ENCODE peak calls at places on chromosomes 6 and 20, in five cellular contexts. V is CD8-positive, alpha-beta T cell; P is choroid plexus epithelial cell; T is GM06990; N is A549. I is an unnamed sample.

GRCh38 chr20:45948742-45949541 is 14.5 kb downstream of the PCIF1 start:
- DNase-seq in V (no peak), T (no peak), P (no peak), N (no peak), I (no peak)

GRCh38 chr6:91029211-91029610 is 442.3 kb upstream of the MAP3K7 start:
- DNase-seq in N (no peak), V (no peak), T (no peak), P (no peak), I (no peak)

GRCh38 chr6:8017705-8018104 is 46.5 kb downstream of the BLOC1S5 start:
- DNase-seq in T (no peak), V (no peak), P (no peak), N (no peak), I (no peak)

GRCh38 chr20:43821795-43822194 is 92.9 kb upstream of the TOX2 start:
- DNase-seq in N (no peak), T (no peak), V (no peak), P (no peak), I (no peak)

GRCh38 chr6:26125015-26125690 is 37.9 kb downstream of the HFE start:
- DNase-seq in V (no peak), T (peak; percentile 39), N (no peak), P (peak; percentile 20), I (no peak)

GRCh38 chr6:158972241-158973233 is 27.5 kb downstream of the RSPH3 start:
- DNase-seq in P (peak; percentile 78), N (peak; percentile 21), V (no peak), T (no peak), I (peak; percentile 49)

GRCh38 chr6:157298325-157298724 is 25.0 kb downstream of the TMEM242 start:
- DNase-seq in P (no peak), V (no peak), N (no peak), T (no peak), I (no peak)

GRCh38 chr6:168272379-168273011 is 47.1 kb downstream of the DACT2 start:
- DNase-seq in P (no peak), T (no peak), N (no peak), V (no peak), I (no peak)

GRCh38 chr20:63774348-63774735 is 34.8 kb downstream of the SLC2A4RG start:
- DNase-seq in T (no peak), V (no peak), N (no peak), P (no peak), I (no peak)

GRCh38 chr20:4608861-4609260 is 112.8 kb upstream of the PRND start:
- DNase-seq in V (no peak), T (no peak), N (no peak), P (no peak), I (no peak)

GRCh38 chr6:47633141-47633540 is 65.2 kb upstream of the ADGRF4 start:
- DNase-seq in V (no peak), T (no peak), P (peak; percentile 26), N (no peak), I (no peak)
- TF ChIP-seq CTCF in V (no peak), T (no peak), P (peak; percentile 13), N (peak; percentile 21), I (peak; percentile 20)

DNA sequence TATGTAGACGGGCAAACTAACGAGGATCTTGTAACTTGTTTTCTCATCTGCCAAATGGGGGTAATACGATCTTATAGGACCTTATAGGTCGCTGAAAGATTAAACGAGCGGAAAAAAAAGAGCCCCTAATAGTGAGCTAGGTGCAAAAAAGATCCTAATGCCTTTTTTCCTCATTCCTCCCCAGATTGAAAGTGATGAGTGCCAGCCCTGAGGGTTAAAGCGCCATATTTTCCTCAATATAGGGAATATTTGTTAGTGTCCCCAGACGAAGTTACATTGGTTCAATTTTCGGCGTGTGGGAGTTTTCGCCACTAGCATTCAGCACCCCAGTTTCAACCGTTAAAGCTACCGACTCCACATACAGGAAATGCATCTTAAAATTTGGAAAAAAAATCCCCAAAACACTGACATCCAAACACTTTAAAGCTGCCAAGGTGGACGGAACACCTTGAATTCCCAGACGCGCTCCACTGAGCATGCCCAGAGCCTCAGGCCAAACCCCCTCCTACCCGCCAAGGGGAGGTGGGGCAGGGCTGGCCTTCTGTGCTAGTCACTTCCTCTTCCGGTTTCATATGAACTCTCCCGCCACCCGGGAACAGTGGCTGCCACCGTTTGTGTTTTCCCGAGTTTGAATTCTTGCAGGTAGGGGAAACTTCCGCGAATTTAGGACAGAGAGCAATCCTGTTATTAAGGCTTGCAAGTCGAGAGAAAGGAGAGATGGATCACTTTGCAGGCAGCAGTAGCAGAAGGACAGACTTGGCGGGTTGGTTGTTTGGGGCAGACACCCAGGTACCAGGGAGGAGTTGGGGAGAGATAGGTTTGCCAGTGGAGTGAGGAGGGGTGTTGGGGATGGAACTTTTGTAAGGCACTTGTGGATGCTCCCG is at the start of gene PRIM2:
- DNase-seq in V (peak; percentile 83), P (peak; percentile 87), T (peak; percentile 71), N (peak; percentile 80), I (peak; percentile 82)
- TF ChIP-seq CTCF in V (no peak), P (no peak), T (no peak), N (no peak), I (no peak)

DNA sequence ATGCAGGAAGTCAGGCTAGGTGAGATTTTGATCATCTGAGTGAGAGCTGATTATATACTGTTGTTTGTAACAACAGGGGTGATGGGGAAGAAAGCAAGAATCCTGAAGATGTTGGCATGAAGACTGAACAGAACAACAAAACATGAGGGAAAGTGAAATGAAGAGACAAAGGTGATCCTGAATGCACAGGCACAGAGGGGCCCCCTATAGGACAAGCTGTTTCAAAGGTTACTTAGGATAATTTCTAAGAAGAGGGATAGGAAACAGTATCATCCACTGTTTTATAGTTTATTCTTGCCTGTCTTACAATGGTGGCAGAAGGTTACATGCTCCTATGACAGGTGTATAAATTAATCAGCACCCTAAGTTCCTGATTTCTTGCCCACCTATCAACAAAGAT is 192.2 kb downstream of the EDN1 start:
- DNase-seq in V (no peak), P (no peak), N (no peak), T (no peak), I (no peak)
- TF ChIP-seq CTCF in V (no peak), P (peak; percentile 32), N (peak; percentile 39), T (peak; percentile 50), I (peak; percentile 41)

DNA sequence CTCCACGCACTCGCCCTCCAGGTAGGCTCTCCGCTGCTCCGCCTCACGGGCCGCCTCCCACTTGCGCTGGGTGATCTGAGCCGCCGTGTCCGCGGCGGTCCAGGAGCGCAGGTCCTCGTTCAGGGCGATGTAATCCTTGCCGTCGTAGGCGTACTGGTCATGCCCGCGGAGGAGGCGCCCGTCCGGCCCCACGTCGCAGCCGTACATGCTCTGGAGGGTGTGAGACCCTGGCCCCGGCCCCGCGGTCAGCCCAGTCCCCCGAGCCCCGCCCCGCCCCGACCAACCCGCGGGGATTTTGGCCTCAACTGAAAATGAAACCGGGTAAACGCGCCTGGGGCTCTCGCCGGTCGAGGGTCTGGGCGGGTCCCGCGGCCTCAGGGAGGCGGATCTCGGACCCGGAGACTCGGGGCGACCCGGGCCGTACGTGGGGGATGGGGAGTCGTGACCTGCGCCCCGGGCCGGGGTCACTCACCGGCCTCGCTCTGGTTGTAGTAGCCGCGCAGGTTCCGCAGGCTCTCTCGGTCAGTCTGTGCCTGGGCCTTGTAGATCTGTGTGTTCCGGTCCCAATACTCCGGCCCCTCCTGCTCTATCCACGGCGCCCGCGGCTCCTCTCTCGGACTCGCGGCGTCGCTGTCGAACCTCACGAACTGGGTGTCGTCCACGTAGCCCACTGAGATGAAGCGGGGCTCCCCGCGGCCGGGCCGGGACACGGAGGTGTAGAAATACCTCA is 598 bp downstream of the HLA-B start:
- DNase-seq in V (no peak), N (no peak), T (peak; percentile 75), P (peak; percentile 19), I (peak; percentile 67)
- TF ChIP-seq CTCF in V (no peak), N (no peak), T (no peak), P (no peak), I (no peak)

GRCh38 chr20:62066983-62067433 is 1.3 kb upstream of the TAF4 start:
- DNase-seq in T (no peak), V (no peak), P (no peak), N (no peak), I (peak; percentile 77)

GRCh38 chr20:62063981-62064787 is 1.5 kb downstream of the TAF4 start:
- DNase-seq in V (no peak), N (no peak), T (no peak), P (peak; percentile 11), I (no peak)

GRCh38 chr20:62066339-62066982 is 780 bp upstream of the TAF4 start:
- DNase-seq in N (peak; percentile 61), T (peak; percentile 67), V (peak; percentile 37), P (peak; percentile 36), I (peak; percentile 76)

GRCh38 chr20:62064788-62065668 is 653 bp downstream of the TAF4 start:
- DNase-seq in V (no peak), T (no peak), N (no peak), P (no peak), I (peak; percentile 74)

DNA sequence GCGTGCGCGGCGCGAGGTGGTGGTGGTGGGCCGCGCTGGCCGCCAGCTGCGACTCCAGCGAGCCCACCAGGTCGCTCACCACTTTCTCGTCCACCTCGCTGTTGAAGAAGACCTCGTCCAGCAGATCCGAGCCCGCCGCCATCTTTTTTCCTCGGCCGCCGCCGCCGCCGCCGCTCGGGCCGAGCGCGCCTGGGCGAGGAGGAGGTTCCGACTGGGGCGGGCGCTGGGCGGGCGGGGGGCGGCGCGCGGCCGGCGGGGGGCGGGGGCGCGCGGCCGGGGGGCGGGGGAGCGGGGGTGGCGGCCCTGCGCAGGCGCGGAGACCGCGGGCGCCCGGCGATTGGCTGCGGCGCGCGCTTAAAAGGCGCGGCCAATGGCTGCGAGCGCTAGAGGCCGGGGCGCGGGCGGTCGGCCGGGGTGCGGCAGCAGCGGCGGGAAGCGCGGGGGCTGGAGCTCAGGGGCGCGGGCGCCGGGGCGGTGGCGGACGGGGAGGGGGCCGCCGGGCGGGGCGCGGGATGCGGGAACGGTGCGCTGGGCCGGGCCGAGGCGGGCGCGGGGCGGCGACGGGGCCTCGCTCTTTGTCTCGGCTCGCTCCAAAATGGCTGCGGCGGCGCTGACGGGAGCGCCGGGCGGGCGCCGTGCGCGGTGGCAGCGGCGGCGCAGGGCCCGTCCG is at the start of gene TAF4:
- DNase-seq in T (peak; percentile 86), N (peak; percentile 85), V (peak; percentile 71), P (peak; percentile 72), I (peak; percentile 100)
- TF ChIP-seq CTCF in T (no peak), N (no peak), V (no peak), P (no peak), I (no peak)

GRCh38 chr20:24705486-24705885 is 236.1 kb downstream of the SYNDIG1 start:
- DNase-seq in P (no peak), N (no peak), V (no peak), T (no peak), I (no peak)
- TF ChIP-seq CTCF in P (no peak), N (no peak), V (no peak), T (no peak), I (no peak)

I was measured in GM13977.